ENCODE peak calls at places on chromosome 7, in ten cellular contexts. B, Z, H, K, I, R, J, E, U and M are unnamed samples.

GRCh38 chr7:39609084-39609461 is 14.3 kb upstream of the RALA start:
- DNase-seq in B (no peak), Z (no peak), H (no peak), K (no peak), I (no peak), R (peak; percentile 83), J (no peak), E (no peak), U (no peak), M (no peak)

GRCh38 chr7:123675092-123675473 is 19.4 kb downstream of the LMOD2 start:
- DNase-seq in B (no peak), Z (no peak), H (no peak), K (no peak), I (no peak), R (no peak), J (no peak), E (no peak), U (no peak), M (no peak)

GRCh38 chr7:77550586-77550985 is 13.5 kb downstream of the PTPN12 start:
- DNase-seq in B (no peak), Z (no peak), H (no peak), K (no peak), I (no peak), R (no peak), J (no peak), E (no peak), U (no peak), M (no peak)

GRCh38 chr7:12369072-12369471 is 34.6 kb downstream of the VWDE start:
- DNase-seq in B (no peak), Z (no peak), H (no peak), K (no peak), I (no peak), R (no peak), J (no peak), E (no peak), U (no peak), M (no peak)

GRCh38 chr7:115476666-115477065 is 553.9 kb downstream of the TFEC start:
- DNase-seq in B (no peak), Z (no peak), H (no peak), K (no peak), I (peak; percentile 21), R (no peak), J (no peak), E (peak; percentile 45), U (no peak), M (no peak)

GRCh38 chr7:47945261-47946015 is 2.8 kb downstream of the PKD1L1 start:
- DNase-seq in B (peak; percentile 61), Z (peak; percentile 51), H (peak; percentile 86), K (peak; percentile 80), I (peak; percentile 85), R (peak; percentile 74), J (peak; percentile 88), E (peak; percentile 89), U (no peak), M (peak; percentile 87)

GRCh38 chr7:79064187-79064823 is 389.2 kb downstream of the MAGI2 start:
- DNase-seq in B (no peak), Z (no peak), H (no peak), K (no peak), I (no peak), R (no peak), J (no peak), E (no peak), U (no peak), M (no peak)

GRCh38 chr7:96832107-96832506 is 122.5 kb upstream of the SEM1 start:
- DNase-seq in B (no peak), Z (no peak), H (no peak), K (no peak), I (no peak), R (no peak), J (no peak), E (no peak), U (no peak), M (no peak)

GRCh38 chr7:34928052-34928451 is 109.2 kb downstream of the DPY19L1 start:
- DNase-seq in B (peak; percentile 24), Z (peak; percentile 31), H (peak; percentile 38), K (no peak), I (peak; percentile 93), R (peak; percentile 16), J (no peak), E (no peak), U (no peak), M (peak; percentile 39)

GRCh38 chr7:139360210-139360947 is 685 bp downstream of the LUC7L2 start:
- DNase-seq in B (peak; percentile 99), Z (peak; percentile 87), H (peak; percentile 97), K (peak; percentile 99), I (peak; percentile 98), R (peak; percentile 97), J (peak; percentile 99), E (peak; percentile 98), U (peak; percentile 99), M (peak; percentile 97)

GRCh38 chr7:158655931-158656441 is 48.6 kb downstream of the NCAPG2 start:
- DNase-seq in B (no peak), Z (no peak), H (no peak), K (no peak), I (no peak), R (no peak), J (no peak), E (no peak), U (no peak), M (no peak)

GRCh38 chr7:9776900-9777299 is 1196.8 kb upstream of the PHF14 start:
- DNase-seq in B (no peak), Z (no peak), H (no peak), K (no peak), I (peak; percentile 36), R (no peak), J (no peak), E (no peak), U (no peak), M (no peak)

GRCh38 chr7:105219771-105220160 is 169.0 kb downstream of the SRPK2 start:
- DNase-seq in B (no peak), Z (no peak), H (no peak), K (no peak), I (no peak), R (no peak), J (no peak), E (no peak), U (no peak), M (no peak)

GRCh38 chr7:139571651-139572050 is 48.2 kb downstream of the CLEC2L start:
- DNase-seq in B (no peak), Z (no peak), H (no peak), K (no peak), I (no peak), R (no peak), J (no peak), E (peak; percentile 39), U (no peak), M (peak; percentile 9)

GRCh38 chr7:107971613-107972012 is 31.3 kb downstream of the LAMB1 start:
- DNase-seq in B (no peak), Z (no peak), H (no peak), K (peak; percentile 81), I (no peak), R (no peak), J (no peak), E (no peak), U (no peak), M (no peak)

GRCh38 chr7:78074713-78075112 is 276.1 kb downstream of the PHTF2 start:
- DNase-seq in B (no peak), Z (no peak), H (no peak), K (no peak), I (no peak), R (no peak), J (no peak), E (no peak), U (no peak), M (no peak)

GRCh38 chr7:81662531-81662930 is 107.3 kb downstream of the HGF start:
- DNase-seq in B (no peak), Z (no peak), H (no peak), K (no peak), I (no peak), R (no peak), J (no peak), E (no peak), U (no peak), M (no peak)

GRCh38 chr7:87083865-87084519 is 24.5 kb upstream of the ELAPOR2 start:
- DNase-seq in B (no peak), Z (no peak), H (no peak), K (no peak), I (no peak), R (no peak), J (no peak), E (no peak), U (no peak), M (no peak)

GRCh38 chr7:137209151-137209822 is 134.2 kb downstream of the PTN start:
- DNase-seq in B (no peak), Z (no peak), H (no peak), K (no peak), I (no peak), R (no peak), J (no peak), E (no peak), U (no peak), M (no peak)

GRCh38 chr7:19585761-19586160 is 123.1 kb downstream of the POLR1F start:
- DNase-seq in B (no peak), Z (no peak), H (no peak), K (no peak), I (no peak), R (no peak), J (no peak), E (no peak), U (no peak), M (no peak)

GRCh38 chr7:134920026-134920758 is 66.1 kb upstream of the AGBL3 start:
- DNase-seq in B (no peak), Z (no peak), H (no peak), K (no peak), I (no peak), R (no peak), J (no peak), E (no peak), U (peak; percentile 42), M (no peak)

GRCh38 chr7:98985945-98986344 is 107.6 kb downstream of the TRRAP start:
- DNase-seq in B (no peak), Z (no peak), H (no peak), K (no peak), I (no peak), R (no peak), J (no peak), E (no peak), U (no peak), M (no peak)
- H3K36me3 ChIP-seq in B (peaks cover 38% of the 10 kb centered on the region), Z (peaks cover 59% of the 10 kb centered on the region), H (no peaks in the 10 kb centered on the region), K (peaks cover 99% of the 10 kb centered on the region), I (peaks cover 53% of the 10 kb centered on the region), R (peaks cover 94% of the 10 kb centered on the region), J (peaks cover 93% of the 10 kb centered on the region), E (peaks cover 98% of the 10 kb centered on the region), U (peaks cover 79% of the 10 kb centered on the region), M (peaks cover 100% of the 10 kb centered on the region)

GRCh38 chr7:90625562-90625961 is 29.4 kb downstream of the CDK14 start:
- DNase-seq in B (no peak), Z (no peak), H (peak; percentile 11), K (peak; percentile 87), I (peak; percentile 80), R (peak; percentile 49), J (no peak), E (no peak), U (no peak), M (no peak)
- H3K4me1 ChIP-seq in B (no peaks in the 10 kb centered on the region), Z (peaks cover 4% of the 10 kb centered on the region), H (peaks cover 19% of the 10 kb centered on the region), K (peaks cover 18% of the 10 kb centered on the region), I (peaks cover 66% of the 10 kb centered on the region), R (peaks cover 12% of the 10 kb centered on the region), J (no peaks in the 10 kb centered on the region), E (peaks cover 27% of the 10 kb centered on the region), U (peaks cover 37% of the 10 kb centered on the region), M (no peaks in the 10 kb centered on the region)

GRCh38 chr7:32093415-32094408 is 23.5 kb upstream of the PDE1C start:
- DNase-seq in B (peak; percentile 69), Z (no peak), H (no peak), K (no peak), I (no peak), R (no peak), J (no peak), E (no peak), U (peak; percentile 80), M (peak; percentile 68)
- TF ChIP-seq POLR2AphosphoS5 in B (peak; percentile 47), Z (no peak), H (peak; percentile 29), K (no peak), I (no peak), R (no peak), J (no peak), E (no peak), U (no peak), M (no peak)

GRCh38 chr7:157373493-157373892 is 36.7 kb downstream of the DNAJB6 start:
- DNase-seq in B (no peak), Z (no peak), H (peak; percentile 39), K (no peak), I (no peak), R (no peak), J (no peak), E (no peak), U (no peak), M (peak; percentile 35)
- H3K36me3 ChIP-seq in B (peaks cover 9% of the 10 kb centered on the region), Z (peaks cover 21% of the 10 kb centered on the region), H (no peaks in the 10 kb centered on the region), K (peaks cover 63% of the 10 kb centered on the region), I (peaks cover 45% of the 10 kb centered on the region), R (peaks cover 75% of the 10 kb centered on the region), J (peaks cover 48% of the 10 kb centered on the region), E (peaks cover 62% of the 10 kb centered on the region), U (peaks cover 43% of the 10 kb centered on the region), M (peaks cover 72% of the 10 kb centered on the region)